ENCODE peak calls at places on chromosomes 12 and 14, in nine cellular contexts. R is GM19239; B is posterior cingulate gyrus; V is A549; H is GM12865; D is activated CD4-positive, alpha-beta T cell treated with anti-CD3 and anti-CD28 coated beads, Interleukin-2, amount 10 ng/mL, durations not matched to agents 7 days and 5 days; F is GM23248; A is right lobe of liver; E is fibroblast of lung. K is an unnamed sample.

GRCh38 chr14:22829661-22830328 is at the start of gene MRPL52:
- DNase-seq in R (peak; percentile 82), B (peak; percentile 80), V (peak; percentile 88), H (peak; percentile 96), D (peak; percentile 94), F (peak; percentile 94), A (peak; percentile 91), E (peak; percentile 84), K (peak; percentile 93)

GRCh38 chr12:104223599-104224168 is 8.1 kb downstream of the TXNRD1 start:
- DNase-seq in R (no peak), B (no peak), V (no peak), H (peak; percentile 8), D (no peak), F (no peak), A (no peak), E (no peak), K (no peak)

GRCh38 chr14:95274283-95274682 is 45.4 kb downstream of the CLMN start:
- DNase-seq in R (no peak), B (no peak), V (no peak), H (no peak), D (no peak), F (no peak), A (no peak), E (no peak), K (no peak)

GRCh38 chr12:906077-906585 is 43.4 kb downstream of the RAD52 start:
- DNase-seq in R (no peak), B (no peak), V (no peak), H (no peak), D (no peak), F (no peak), A (no peak), E (no peak), K (no peak)

GRCh38 chr12:14567311-14568195 is at the start of gene PLBD1:
- DNase-seq in R (peak; percentile 29), B (peak; percentile 14), V (peak; percentile 37), H (peak; percentile 4), D (no peak), F (peak; percentile 50), A (peak; percentile 88), E (peak; percentile 41), K (peak; percentile 64)

GRCh38 chr12:119704065-119704747 is 36.3 kb downstream of the PRKAB1 start:
- DNase-seq in R (no peak), B (no peak), V (no peak), H (no peak), D (no peak), F (peak; percentile 66), A (no peak), E (peak; percentile 38), K (no peak)

GRCh38 chr14:56274556-56274955 is 156.3 kb downstream of the PELI2 start:
- DNase-seq in R (no peak), B (no peak), V (no peak), H (no peak), D (no peak), F (peak; percentile 62), A (no peak), E (no peak), K (no peak)

GRCh38 chr14:47720281-47720680 is 44.9 kb upstream of the MDGA2 start:
- DNase-seq in R (no peak), B (no peak), V (no peak), H (no peak), D (no peak), F (no peak), A (no peak), E (no peak), K (no peak)

GRCh38 chr14:95774265-95775160 is 60.6 kb upstream of the TCL1A start:
- DNase-seq in R (peak; percentile 67), B (no peak), V (peak; percentile 46), H (peak; percentile 75), D (peak; percentile 63), F (peak; percentile 56), A (peak; percentile 48), E (peak; percentile 4), K (peak; percentile 81)

GRCh38 chr12:10140001-10140400 is 10.0 kb upstream of the CLEC7A start:
- DNase-seq in R (no peak), B (no peak), V (peak; percentile 39), H (peak; percentile 82), D (peak; percentile 60), F (peak; percentile 80), A (no peak), E (peak; percentile 37), K (peak; percentile 46)

GRCh38 chr12:15234508-15234907 is 13.3 kb upstream of the RERG start:
- DNase-seq in R (no peak), B (no peak), V (no peak), H (no peak), D (no peak), F (no peak), A (no peak), E (no peak), K (no peak)

GRCh38 chr12:57715786-57716185 is 21.9 kb downstream of the OS9 start:
- DNase-seq in R (no peak), B (no peak), V (no peak), H (no peak), D (peak; percentile 4), F (no peak), A (no peak), E (no peak), K (no peak)